ENCODE peak calls at places on chromosomes 3 and 15, in six cellular contexts. F is activated CD4-positive, CD25-positive, alpha-beta regulatory T cell treated with anti-CD3 and anti-CD28 coated beads, Interleukin-2, amount 50 U/mL, for 72 hours; H is sigmoid colon; X is GM10248; C is HT-29; Z is stimulated activated CD4-positive, alpha-beta T cell treated with anti-CD3 and anti-CD28 coated beads, TNF-alpha, amount 100 ng/mL, for 4 hours. N is an unnamed sample.

GRCh38 chr15:85707519-85708338 is 87.0 kb downstream of the KLHL25 start:
- DNase-seq in F (no peak), H (no peak), X (no peak), C (peak), Z (no peak), N (no peak)

GRCh38 chr15:67067930-67068542 is 2.6 kb downstream of the SMAD3 start:
- DNase-seq in F (no peak), H (no peak), X (no peak), C (peak), Z (no peak), N (no peak)

GRCh38 chr15:68206711-68207151 is 1.6 kb upstream of the CALML4 start:
- DNase-seq in F (no peak), H (peak), X (no peak), C (no peak), Z (no peak), N (no peak)

GRCh38 chr3:161275919-161276318 is 54.8 kb downstream of the NMD3 start:
- DNase-seq in F (no peak), H (no peak), X (no peak), C (peak), Z (no peak), N (no peak)

GRCh38 chr15:73139416-73140082 is 87.3 kb downstream of the NEO1 start:
- DNase-seq in F (no peak), H (no peak), X (no peak), C (no peak), Z (no peak), N (no peak)

GRCh38 chr3:108862865-108863798 is 40.5 kb downstream of the TRAT1 start:
- DNase-seq in F (peak), H (no peak), X (no peak), C (peak), Z (no peak), N (no peak)

GRCh38 chr3:8773941-8774542 is 4.6 kb upstream of the OXTR start:
- DNase-seq in F (no peak), H (no peak), X (no peak), C (no peak), Z (no peak), N (no peak)

GRCh38 chr15:51830279-51830806 is 890 bp downstream of the TMOD3 start:
- DNase-seq in F (no peak), H (peak), X (peak), C (no peak), Z (no peak), N (no peak)

GRCh38 chr3:136960838-136961836 is 3.4 kb downstream of the IL20RB start:
- DNase-seq in F (no peak), H (no peak), X (no peak), C (no peak), Z (no peak), N (no peak)

GRCh38 chr3:52044869-52045616 is 11.3 kb downstream of the DUSP7 start:
- DNase-seq in F (no peak), H (no peak), X (no peak), C (no peak), Z (no peak), N (no peak)

GRCh38 chr3:154252759-154253638 is 71.3 kb downstream of the DHX36 start:
- DNase-seq in F (peak), H (peak), X (peak), C (peak), Z (peak), N (peak)

GRCh38 chr3:48989796-48990635 is at the start of gene P4HTM:
- DNase-seq in F (peak), H (peak), X (peak), C (peak), Z (peak), N (no peak)

GRCh38 chr15:96586901-96587300 is 256.4 kb downstream of the NR2F2 start:
- DNase-seq in F (no peak), H (no peak), X (no peak), C (no peak), Z (no peak), N (no peak)

GRCh38 chr3:184631339-184631965 is 69.9 kb downstream of the EPHB3 start:
- DNase-seq in F (no peak), H (no peak), X (no peak), C (no peak), Z (no peak), N (no peak)

GRCh38 chr3:144590854-144591253 is 619.2 kb downstream of the DIPK2A start:
- DNase-seq in F (no peak), H (no peak), X (no peak), C (no peak), Z (no peak), N (no peak)

GRCh38 chr15:31438601-31439265 is 112.1 kb downstream of the KLF13 start:
- DNase-seq in F (no peak), H (no peak), X (no peak), C (no peak), Z (no peak), N (no peak)

GRCh38 chr3:176574736-176575135 is 622.5 kb downstream of the TBL1XR1 start:
- DNase-seq in F (no peak), H (no peak), X (no peak), C (no peak), Z (no peak), N (no peak)

GRCh38 chr3:39220551-39221530 is 28.4 kb upstream of the XIRP1 start:
- DNase-seq in F (no peak), H (no peak), X (no peak), C (no peak), Z (no peak), N (no peak)

GRCh38 chr3:137796993-137797392 is 32.9 kb downstream of the SOX14 start:
- DNase-seq in F (no peak), H (no peak), X (no peak), C (no peak), Z (no peak), N (no peak)

GRCh38 chr3:108897883-108898282 is 55.8 kb downstream of the GUCA1C start:
- DNase-seq in F (no peak), H (no peak), X (peak), C (no peak), Z (no peak), N (no peak)

GRCh38 chr15:80194914-80195313 is 42.1 kb downstream of the FAH start:
- DNase-seq in F (no peak), H (no peak), X (no peak), C (no peak), Z (no peak), N (no peak)

GRCh38 chr3:185631108-185631507 is 45.0 kb downstream of the SENP2 start:
- DNase-seq in F (no peak), H (no peak), X (no peak), C (no peak), Z (no peak), N (no peak)

GRCh38 chr3:164174049-164174448 is 904.2 kb downstream of the SI start:
- DNase-seq in F (no peak), H (no peak), X (no peak), C (no peak), Z (no peak), N (no peak)

N was measured in NCI-H1048.